ENCODE peak calls at places on chromosomes 3 and 15, in four cellular contexts. B, L, Q and H are unnamed samples.

GRCh38 chr3:175404667-175405066 is 545.5 kb downstream of the NAALADL2 start:
- DNase-seq in Q (no peak), L (no peak), B (no peak), H (no peak)

GRCh38 chr3:9207076-9207763 is 42.2 kb downstream of the SRGAP3 start:
- DNase-seq in L (no peak), Q (no peak), B (no peak), H (no peak)

GRCh38 chr15:50241684-50242450 is 23.7 kb downstream of the HDC start:
- DNase-seq in Q (no peak), B (no peak), L (no peak), H (no peak)

GRCh38 chr3:13110678-13111116 is 37.5 kb upstream of the IQSEC1 start:
- DNase-seq in B (no peak), Q (no peak), L (peak), H (no peak)

GRCh38 chr3:15974647-15975046 is 176.9 kb upstream of the ANKRD28 start:
- DNase-seq in L (no peak), Q (no peak), B (no peak), H (no peak)

GRCh38 chr3:16448691-16449090 is 64.8 kb downstream of the RFTN1 start:
- DNase-seq in B (peak), L (no peak), Q (no peak), H (no peak)

GRCh38 chr3:3031358-3031757 is 78.8 kb downstream of the IL5RA start:
- DNase-seq in L (no peak), B (no peak), Q (no peak), H (no peak)

GRCh38 chr3:11155341-11156025 is 1.2 kb downstream of the HRH1 start:
- DNase-seq in Q (no peak), L (no peak), B (no peak), H (no peak)

GRCh38 chr3:142958707-142959106 is 4.8 kb downstream of the PAQR9 start:
- DNase-seq in Q (no peak), B (peak), L (no peak), H (no peak)

GRCh38 chr3:136818191-136818850 is 605 bp upstream of the SLC35G2 start:
- DNase-seq in L (no peak), B (peak), Q (no peak), H (no peak)

GRCh38 chr15:31270767-31271166 is 55.9 kb upstream of the KLF13 start:
- DNase-seq in L (no peak), B (no peak), Q (no peak), H (no peak)

GRCh38 chr15:64004059-64004458 is 42.2 kb downstream of the DAPK2 start:
- DNase-seq in B (no peak), Q (no peak), L (no peak), H (no peak)

GRCh38 chr3:38003371-38003816 is 12.8 kb downstream of the VILL start:
- DNase-seq in L (peak), B (no peak), Q (no peak), H (no peak)

GRCh38 chr3:188192034-188192433 is 38.1 kb downstream of the LPP start:
- DNase-seq in Q (no peak), L (no peak), B (no peak), H (no peak)

GRCh38 chr3:97823503-97824004 is 1.7 kb downstream of the CRYBG3 start:
- DNase-seq in L (no peak), Q (no peak), B (no peak), H (no peak)

GRCh38 chr15:72796515-72797337 is 13.2 kb upstream of the ADPGK start:
- DNase-seq in L (peak), Q (no peak), B (peak), H (no peak)

GRCh38 chr15:90219421-90220141 is 14.2 kb downstream of the CIB1 start:
- DNase-seq in Q (no peak), L (peak), B (no peak), H (no peak)

GRCh38 chr15:43239732-43240491 is 19.1 kb upstream of the EPB42 start:
- DNase-seq in B (no peak), L (no peak), Q (no peak), H (no peak)

GRCh38 chr15:48759921-48760320 is 50.9 kb downstream of the CEP152 start:
- DNase-seq in L (no peak), Q (peak), B (no peak), H (no peak)

GRCh38 chr3:9781978-9782575 is 10.2 kb downstream of the TADA3 start:
- DNase-seq in L (no peak), B (no peak), Q (no peak), H (no peak)